ENCODE peak calls at places on chromosome 20, in ten cellular contexts. N, A, L, Q, V, J, E, S, H and K are unnamed samples.

GRCh38 chr20:3173582-3174441 is 463 bp upstream of the LZTS3 start:
- DNase-seq in N (peak), A (peak), L (peak), Q (no peak), V (peak), J (peak), E (peak), S (peak), H (peak), K (peak)

GRCh38 chr20:46757754-46758678 is 48.6 kb downstream of the SLC2A10 start:
- DNase-seq in N (peak), A (peak), L (no peak), Q (no peak), V (peak), J (peak), E (peak), S (peak), H (peak), K (peak)

GRCh38 chr20:23626040-23626620 is 11.6 kb downstream of the CST3 start:
- DNase-seq in N (peak), A (no peak), L (no peak), Q (peak), V (no peak), J (peak), E (no peak), S (no peak), H (no peak), K (no peak)

GRCh38 chr20:48631114-48632016 is 196.4 kb downstream of the PREX1 start:
- DNase-seq in N (no peak), A (no peak), L (no peak), Q (no peak), V (no peak), J (peak), E (no peak), S (no peak), H (no peak), K (no peak)

GRCh38 chr20:17491041-17491440 is 40.1 kb downstream of the BFSP1 start:
- DNase-seq in N (no peak), A (no peak), L (peak), Q (no peak), V (no peak), J (no peak), E (no peak), S (no peak), H (no peak), K (no peak)

GRCh38 chr20:45138451-45139300 is 14.4 kb upstream of the WFDC12 start:
- DNase-seq in N (peak), A (peak), L (no peak), Q (peak), V (peak), J (peak), E (no peak), S (peak), H (peak), K (peak)

GRCh38 chr20:3473944-3474343 is 3.1 kb downstream of the ATRN start:
- DNase-seq in N (no peak), A (no peak), L (no peak), Q (no peak), V (no peak), J (no peak), E (no peak), S (no peak), H (no peak), K (no peak)

GRCh38 chr20:294602-295001 is 2.8 kb upstream of the ZCCHC3 start:
- DNase-seq in N (no peak), A (no peak), L (no peak), Q (no peak), V (no peak), J (no peak), E (no peak), S (no peak), H (no peak), K (no peak)

GRCh38 chr20:53866787-53867740 is 203.3 kb downstream of the BCAS1 start:
- DNase-seq in N (no peak), A (peak), L (no peak), Q (no peak), V (no peak), J (peak), E (no peak), S (no peak), H (no peak), K (no peak)

GRCh38 chr20:50470249-50470858 is 39.8 kb upstream of the PTPN1 start:
- DNase-seq in N (no peak), A (no peak), L (no peak), Q (no peak), V (no peak), J (peak), E (no peak), S (no peak), H (no peak), K (no peak)

GRCh38 chr20:61499859-61500258 is 247.8 kb downstream of the CDH4 start:
- DNase-seq in N (peak), A (no peak), L (no peak), Q (no peak), V (no peak), J (peak), E (no peak), S (no peak), H (no peak), K (no peak)

GRCh38 chr20:61503106-61503505 is 251.0 kb downstream of the CDH4 start:
- DNase-seq in N (no peak), A (no peak), L (no peak), Q (no peak), V (no peak), J (no peak), E (no peak), S (no peak), H (no peak), K (no peak)

GRCh38 chr20:61497029-61497627 is 245.1 kb downstream of the CDH4 start:
- DNase-seq in N (no peak), A (no peak), L (no peak), Q (no peak), V (no peak), J (no peak), E (no peak), S (no peak), H (no peak), K (no peak)

GRCh38 chr20:61502433-61502832 is 250.4 kb downstream of the CDH4 start:
- DNase-seq in N (no peak), A (no peak), L (no peak), Q (no peak), V (no peak), J (peak), E (no peak), S (no peak), H (no peak), K (no peak)

DNA sequence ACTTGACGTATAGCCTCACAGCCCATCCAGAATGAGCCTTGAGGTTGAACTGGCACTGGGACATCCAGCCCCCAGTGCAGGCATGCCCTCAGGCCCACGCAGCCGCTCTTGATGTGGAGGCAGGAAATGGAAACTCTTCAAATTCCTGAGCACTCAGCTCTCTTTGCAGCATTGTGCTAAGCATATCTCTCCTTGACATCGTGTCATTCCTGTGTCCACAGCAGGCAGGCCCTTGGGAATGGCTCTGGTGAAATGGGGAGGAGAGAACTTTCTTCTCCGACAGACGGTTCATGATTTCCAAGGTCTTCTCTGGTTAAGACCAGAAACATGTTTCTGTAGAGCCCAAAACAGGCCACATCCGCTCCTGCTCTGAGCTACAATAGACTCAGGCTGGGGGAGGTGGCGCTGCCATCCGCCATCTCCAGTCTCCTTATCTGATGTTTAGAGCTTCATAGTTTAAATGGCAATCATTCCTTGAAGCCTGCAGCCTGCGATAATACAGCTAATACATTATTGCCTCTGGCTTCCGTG is 248.8 kb downstream of the CDH4 start:
- DNase-seq in N (no peak), A (no peak), L (no peak), Q (no peak), V (no peak), J (peak), E (no peak), S (no peak), H (no peak), K (no peak)
- H3K27ac ChIP-seq in N (no peak), A (no peak), L (no peak), Q (no peak), V (no peak), J (no peak), E (no peak), S (no peak), H (no peak), K (no peak)

DNA sequence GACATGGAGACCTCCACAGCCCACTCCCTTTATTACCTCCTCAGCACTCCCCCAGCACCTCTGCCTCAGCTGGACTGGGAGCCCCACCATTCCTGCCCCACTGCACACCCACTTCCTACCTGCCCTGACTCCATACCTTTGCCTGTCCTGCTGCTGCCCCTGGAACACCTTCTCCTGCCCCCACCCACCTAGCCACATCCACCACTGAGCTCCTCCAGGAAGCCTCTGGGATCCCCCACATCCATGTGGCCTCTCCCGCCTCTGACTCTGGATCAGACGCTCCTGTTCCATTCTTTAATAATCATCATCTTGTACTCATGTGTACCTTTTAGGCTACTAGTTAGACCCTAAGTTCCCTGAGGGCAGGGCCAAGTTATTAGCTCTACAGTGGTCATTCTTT is 2.2 kb upstream of the SDCBP2 start:
- DNase-seq in N (no peak), A (no peak), L (peak), Q (no peak), V (no peak), J (no peak), E (peak), S (no peak), H (peak), K (no peak)
- H3K27ac ChIP-seq in N (no peak), A (no peak), L (peak), Q (peak), V (peak), J (no peak), E (no peak), S (peak), H (peak), K (peak)

DNA sequence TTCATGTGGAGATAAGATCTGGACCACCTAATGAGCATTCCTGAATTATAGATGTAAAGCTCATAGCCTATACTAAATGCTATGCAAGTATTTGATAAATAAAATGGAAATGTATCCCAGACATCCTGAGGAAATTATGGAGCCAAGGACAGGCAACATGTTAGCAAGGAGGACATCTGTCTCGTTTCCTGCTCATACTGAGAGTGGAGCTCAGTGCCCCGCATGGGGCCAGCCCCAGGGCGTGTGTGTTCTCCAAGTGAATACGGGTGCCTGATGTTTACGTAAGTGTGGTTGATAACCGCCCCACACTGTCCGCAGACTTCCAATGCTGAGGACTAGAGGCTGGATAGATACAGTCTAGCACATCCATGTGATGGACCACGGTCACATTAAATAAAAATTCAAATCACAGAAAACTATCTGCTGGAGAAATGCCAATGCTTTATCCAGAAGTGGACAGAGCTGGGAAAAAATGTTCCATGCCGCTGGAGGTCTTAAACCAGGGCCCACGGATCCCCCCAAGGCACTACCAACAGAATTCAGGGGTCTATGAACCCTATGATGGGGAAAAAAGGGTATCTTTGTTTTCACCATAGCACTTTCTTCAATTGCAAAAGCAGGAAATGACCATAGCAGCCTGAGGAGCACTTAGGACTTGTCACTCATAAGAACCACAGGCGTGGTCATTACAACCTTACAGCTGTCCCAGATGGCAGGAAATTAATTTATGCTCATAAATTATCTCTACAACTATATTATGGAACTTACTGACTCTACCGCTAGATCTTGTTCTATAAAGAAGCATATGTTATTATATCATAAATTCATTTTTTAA is 24.9 kb downstream of the TGM2 start:
- DNase-seq in N (no peak), A (no peak), L (peak), Q (no peak), V (peak), J (no peak), E (no peak), S (no peak), H (no peak), K (no peak)
- H3K27ac ChIP-seq in N (peak), A (no peak), L (peak), Q (no peak), V (peak), J (no peak), E (no peak), S (peak), H (no peak), K (no peak)

GRCh38 chr20:59159822-59160740 is 3.5 kb upstream of the ZNF831 start:
- DNase-seq in N (no peak), A (no peak), L (no peak), Q (no peak), V (no peak), J (no peak), E (no peak), S (no peak), H (no peak), K (no peak)
- H3K27ac ChIP-seq in N (no peak), A (no peak), L (no peak), Q (no peak), V (peak), J (no peak), E (peak), S (no peak), H (no peak), K (no peak)